ENCODE peak calls at places on chromosomes 2 and 18, in eight cellular contexts. X, G, W, S, O, C, Q and K are unnamed samples.

GRCh38 chr2:205580591-205580990 is 101.7 kb upstream of the NRP2 start:
- DNase-seq in S (no peak), X (no peak), C (peak; percentile 30), Q (no peak), G (no peak), O (no peak), W (peak; percentile 28), K (no peak)

GRCh38 chr2:3145471-3146027 is 232.1 kb downstream of the EIPR1 start:
- DNase-seq in S (no peak), O (no peak), G (no peak), C (no peak), X (peak; percentile 25), W (no peak), Q (no peak), K (no peak)

GRCh38 chr2:96684883-96685282 is 42.3 kb downstream of the FER1L5 start:
- DNase-seq in S (no peak), G (no peak), X (no peak), W (no peak), C (no peak), Q (no peak), O (no peak), K (no peak)

GRCh38 chr2:28880193-28880592 is 10.1 kb upstream of the TRMT61B start:
- DNase-seq in S (no peak), C (no peak), W (no peak), G (no peak), O (no peak), Q (no peak), X (no peak), K (no peak)

GRCh38 chr18:22060361-22060760 is 109.0 kb upstream of the GATA6 start:
- DNase-seq in W (no peak), C (no peak), S (no peak), X (no peak), O (no peak), G (no peak), Q (no peak), K (no peak)

GRCh38 chr18:64017870-64018269 is 48.0 kb downstream of the SERPINB8 start:
- DNase-seq in O (no peak), G (no peak), X (no peak), W (peak; percentile 17), S (peak; percentile 23), Q (peak; percentile 23), C (no peak), K (peak; percentile 32)

GRCh38 chr2:134287323-134287722 is 33.5 kb downstream of the MGAT5 start:
- DNase-seq in C (no peak), O (no peak), S (no peak), Q (no peak), G (no peak), X (no peak), W (no peak), K (no peak)

GRCh38 chr18:24428709-24429108 is 2.2 kb downstream of the IMPACT start:
- DNase-seq in C (no peak), O (no peak), X (no peak), W (no peak), Q (no peak), G (no peak), S (no peak), K (no peak)

GRCh38 chr18:36590621-36591580 is 237.9 kb downstream of the TPGS2 start:
- DNase-seq in X (no peak), S (no peak), G (no peak), W (no peak), Q (no peak), O (no peak), C (no peak), K (no peak)

GRCh38 chr2:109383505-109384307 is 230.1 kb downstream of the SEPTIN10 start:
- DNase-seq in W (no peak), Q (no peak), O (no peak), C (no peak), X (no peak), G (no peak), S (no peak), K (no peak)

GRCh38 chr2:39646267-39646666 is 19.4 kb upstream of the TMEM178A start:
- DNase-seq in W (no peak), X (no peak), G (no peak), Q (no peak), C (no peak), S (no peak), O (no peak), K (no peak)

GRCh38 chr18:63318882-63319382 is 637 bp downstream of the BCL2 start:
- DNase-seq in X (no peak), C (no peak), G (no peak), W (no peak), S (no peak), O (no peak), Q (no peak), K (no peak)

GRCh38 chr2:222424729-222425671 is 657 bp downstream of the SGPP2 start:
- DNase-seq in W (no peak), G (no peak), O (no peak), Q (no peak), S (no peak), C (no peak), X (peak; percentile 46), K (peak; percentile 14)

GRCh38 chr2:105755895-105756294 is 11.2 kb downstream of the NCK2 start:
- DNase-seq in W (no peak), C (no peak), X (no peak), S (no peak), G (no peak), O (no peak), Q (no peak), K (no peak)

GRCh38 chr2:200306719-200306968 is 151 bp downstream of the SPATS2L start:
- DNase-seq in O (no peak), Q (no peak), G (no peak), W (no peak), X (no peak), S (peak; percentile 18), C (no peak), K (no peak)

GRCh38 chr2:167592441-167592840 is 655.0 kb downstream of the STK39 start:
- DNase-seq in X (no peak), G (no peak), C (no peak), O (no peak), W (no peak), Q (no peak), S (no peak), K (no peak)

GRCh38 chr2:127679680-127680361 is 4.5 kb upstream of the LIMS2 start:
- DNase-seq in O (no peak), C (no peak), S (no peak), X (no peak), G (peak; percentile 6), Q (no peak), W (no peak), K (no peak)

GRCh38 chr2:20403693-20404381 is 43.0 kb upstream of the RHOB start:
- DNase-seq in O (no peak), Q (no peak), S (no peak), W (no peak), G (no peak), C (no peak), X (no peak), K (no peak)

GRCh38 chr2:186422226-186422625 is 63.8 kb upstream of the ZC3H15 start:
- DNase-seq in S (no peak), W (peak; percentile 38), C (peak; percentile 88), G (peak; percentile 23), Q (no peak), O (peak; percentile 93), X (no peak), K (no peak)

GRCh38 chr2:120579916-120580685 is 155.6 kb upstream of the GLI2 start:
- DNase-seq in O (no peak), W (no peak), G (no peak), Q (no peak), S (no peak), X (no peak), C (no peak), K (no peak)

GRCh38 chr2:216453955-216454614 is 41.8 kb downstream of the SMARCAL1 start:
- DNase-seq in S (no peak), G (no peak), W (no peak), C (no peak), O (no peak), Q (no peak), X (no peak), K (no peak)

GRCh38 chr2:190859347-190860297 is 21.0 kb upstream of the GLS start:
- DNase-seq in O (no peak), Q (no peak), S (no peak), C (no peak), X (no peak), G (no peak), W (peak; percentile 62), K (no peak)

GRCh38 chr2:164662066-164662465 is 40.8 kb upstream of the GRB14 start:
- DNase-seq in W (no peak), S (no peak), Q (no peak), O (no peak), C (no peak), G (no peak), X (no peak), K (no peak)